ENCODE peak calls at places on chromosomes 7 and 10, in eight cellular contexts. A is gastrocnemius medialis, V is lower lobe of right lung, H is fibroblast of mammary gland, Z is GM13977, Y is heart left ventricle, Q is WTC11, S is GM12865. T is an unnamed sample.

GRCh38 chr10:30435068-30435422 is 1.1 kb downstream of the MAP3K8 start:
- DNase-seq in Z (no peak), Y (peak), V (no peak), A (no peak), H (peak), S (peak), Q (no peak), T (no peak)

GRCh38 chr7:75842836-75843446 is 29.3 kb upstream of the CCL24 start:
- DNase-seq in Z (peak), A (peak), S (peak), V (no peak), H (peak), Q (no peak), Y (peak), T (no peak)

GRCh38 chr7:42091461-42092229 is 145.4 kb downstream of the GLI3 start:
- DNase-seq in S (no peak), Q (peak), H (no peak), Y (no peak), V (no peak), Z (no peak), A (no peak), T (no peak)

GRCh38 chr7:154913645-154914579 is 89.0 kb downstream of the PAXIP1 start:
- DNase-seq in A (peak), Q (peak), H (peak), Z (peak), Y (peak), S (peak), V (peak), T (peak)

GRCh38 chr7:128827971-128828711 is 2.1 kb upstream of the FLNC start:
- DNase-seq in A (peak), V (no peak), Q (no peak), Y (peak), Z (no peak), S (no peak), H (peak), T (no peak)

GRCh38 chr10:131890276-131891195 is 10.3 kb upstream of the PPP2R2D start:
- DNase-seq in V (no peak), Z (no peak), Y (no peak), Q (no peak), A (no peak), S (no peak), H (no peak), T (no peak)

GRCh38 chr7:151000886-151001495 is 10.2 kb downstream of the NOS3 start:
- DNase-seq in Y (no peak), Q (no peak), Z (no peak), A (no peak), V (no peak), H (no peak), S (no peak), T (no peak)

GRCh38 chr10:112223725-112224124 is 40.2 kb upstream of the GPAM start:
- DNase-seq in H (peak), S (no peak), Y (no peak), Z (no peak), V (no peak), Q (no peak), A (no peak), T (no peak)

GRCh38 chr7:100874577-100875355 is at the start of gene SRRT:
- DNase-seq in Z (peak), A (peak), Q (peak), Y (peak), H (peak), V (peak), S (peak), T (peak)
- TF ChIP-seq CTCF in Z (no peak), A (peak), Q (no peak), Y (peak), H (peak), V (peak), S (peak), T (peak)

DNA sequence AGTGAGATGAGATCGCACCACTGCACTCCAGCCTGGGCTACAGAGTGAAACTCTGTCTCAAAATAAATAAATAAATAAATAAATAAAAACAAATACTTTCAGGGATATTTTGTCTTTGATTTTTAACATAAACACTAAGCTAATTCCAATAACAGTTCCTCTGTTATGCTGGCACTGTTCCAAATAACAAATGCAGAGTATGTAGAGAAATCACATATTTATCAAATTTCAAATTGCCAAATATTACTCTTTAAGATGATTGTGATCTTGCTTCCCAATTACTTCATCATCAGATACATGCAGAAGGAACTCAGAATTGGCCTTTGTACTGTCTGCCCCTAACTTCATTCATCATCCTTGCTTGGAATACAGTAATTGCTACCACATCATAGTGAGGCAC is 19.7 kb downstream of the FAM24A start:
- DNase-seq in V (no peak), Q (no peak), S (no peak), Z (no peak), A (no peak), H (no peak), Y (no peak), T (no peak)
- TF ChIP-seq CTCF in V (no peak), Q (no peak), S (no peak), Z (no peak), A (no peak), H (no peak), Y (no peak), T (no peak)

GRCh38 chr7:19491821-19492452 is 216.9 kb downstream of the POLR1F start:
- DNase-seq in H (peak), V (no peak), Q (no peak), A (no peak), Z (peak), S (peak), Y (no peak), T (no peak)
- TF ChIP-seq CTCF in H (peak), V (peak), Q (no peak), A (no peak), Z (peak), S (peak), Y (peak), T (peak)

GRCh38 chr7:96004598-96004997 is 232.2 kb downstream of the DYNC1I1 start:
- DNase-seq in V (no peak), H (peak), Z (no peak), Q (no peak), S (no peak), Y (no peak), A (no peak), T (no peak)
- TF ChIP-seq CTCF in V (no peak), H (peak), Z (no peak), Q (no peak), S (no peak), Y (no peak), A (no peak), T (no peak)

GRCh38 chr7:89775459-89775858 is 378.8 kb upstream of the STEAP1 start:
- DNase-seq in V (no peak), Z (no peak), S (no peak), H (no peak), Y (no peak), A (no peak), Q (no peak), T (no peak)

GRCh38 chr7:89773594-89773993 is 380.7 kb upstream of the STEAP1 start:
- DNase-seq in A (no peak), Q (no peak), Y (no peak), H (no peak), S (no peak), Z (no peak), V (no peak), T (no peak)

GRCh38 chr7:89770156-89770555 is 384.1 kb upstream of the STEAP1 start:
- DNase-seq in V (no peak), A (no peak), Y (no peak), Q (no peak), H (no peak), S (no peak), Z (no peak), T (no peak)

GRCh38 chr7:89772276-89772675 is 382.0 kb upstream of the STEAP1 start:
- DNase-seq in Q (no peak), Y (no peak), H (no peak), A (no peak), S (no peak), V (no peak), Z (no peak), T (no peak)

DNA sequence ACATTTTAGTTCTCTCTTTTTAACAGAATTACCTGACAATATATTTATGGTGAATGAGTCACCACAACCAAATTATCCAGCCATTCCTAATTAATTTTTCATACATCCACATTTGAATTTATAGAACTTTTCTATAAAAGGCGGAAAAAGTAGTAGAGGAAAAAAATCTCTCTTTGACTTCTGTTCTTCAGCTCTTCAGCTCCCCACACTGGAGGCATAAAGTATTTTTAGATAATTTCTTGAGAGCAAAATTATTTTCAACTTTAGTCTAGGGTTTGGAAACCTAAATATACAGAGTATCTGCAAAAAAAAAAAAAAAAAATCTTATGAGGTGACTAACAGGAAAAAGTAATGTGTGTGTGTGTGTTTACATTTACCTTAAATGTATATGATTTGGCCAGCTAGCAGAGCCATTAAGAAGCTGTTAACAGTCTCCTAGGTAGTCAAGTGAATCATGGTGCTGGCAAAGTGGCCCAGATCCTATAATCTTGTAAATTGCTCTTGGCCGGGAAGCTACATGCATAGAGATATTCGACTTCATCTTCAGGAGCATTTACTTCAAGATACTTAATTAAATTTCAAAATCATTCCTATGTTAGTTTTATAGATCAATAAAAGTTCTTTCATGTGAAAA is 383.1 kb upstream of the STEAP1 start:
- DNase-seq in Z (no peak), H (no peak), A (no peak), Q (no peak), V (no peak), Y (no peak), S (no peak), T (no peak)
- TF ChIP-seq CTCF in Z (no peak), H (peak), A (no peak), Q (no peak), V (no peak), Y (no peak), S (no peak), T (no peak)

DNA sequence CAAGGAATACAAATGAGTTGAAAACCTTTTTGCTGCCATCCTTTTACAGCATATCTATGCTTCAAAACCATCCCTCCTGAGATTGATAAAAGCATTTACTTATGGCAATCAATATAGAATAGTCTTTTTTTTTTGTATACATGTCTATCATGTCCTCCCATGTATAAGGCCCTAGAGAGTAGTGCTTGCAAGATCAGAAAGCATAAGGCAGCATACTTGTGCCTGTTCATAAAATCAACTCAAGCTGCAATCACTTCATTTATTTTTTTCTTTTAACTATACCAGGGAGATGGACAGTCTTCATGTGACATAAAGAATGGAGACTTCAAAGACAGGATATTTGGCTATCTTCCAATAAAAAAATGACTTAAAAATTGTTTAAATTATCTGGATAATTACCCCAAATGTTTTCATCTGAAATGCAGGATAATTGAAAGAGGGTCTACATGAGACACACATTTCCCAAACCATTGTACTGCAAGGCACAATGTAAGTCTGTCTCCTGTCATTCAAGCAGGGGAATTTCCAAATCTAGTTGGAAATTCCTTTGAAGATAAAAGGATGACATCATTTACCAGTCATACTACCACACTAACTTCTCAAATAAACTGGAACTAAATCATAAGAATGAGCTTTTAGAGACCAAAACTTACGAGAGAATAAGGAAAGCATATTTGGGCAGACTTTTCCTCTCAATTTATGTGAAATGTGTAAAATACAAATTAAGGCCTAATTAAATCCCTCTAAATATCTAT is 22.5 kb downstream of the LRRN3 start:
- DNase-seq in Q (no peak), V (no peak), Y (no peak), A (no peak), Z (no peak), H (peak), S (peak), T (no peak)
- TF ChIP-seq CTCF in Q (no peak), V (no peak), Y (no peak), A (no peak), Z (no peak), H (no peak), S (no peak), T (no peak)

DNA sequence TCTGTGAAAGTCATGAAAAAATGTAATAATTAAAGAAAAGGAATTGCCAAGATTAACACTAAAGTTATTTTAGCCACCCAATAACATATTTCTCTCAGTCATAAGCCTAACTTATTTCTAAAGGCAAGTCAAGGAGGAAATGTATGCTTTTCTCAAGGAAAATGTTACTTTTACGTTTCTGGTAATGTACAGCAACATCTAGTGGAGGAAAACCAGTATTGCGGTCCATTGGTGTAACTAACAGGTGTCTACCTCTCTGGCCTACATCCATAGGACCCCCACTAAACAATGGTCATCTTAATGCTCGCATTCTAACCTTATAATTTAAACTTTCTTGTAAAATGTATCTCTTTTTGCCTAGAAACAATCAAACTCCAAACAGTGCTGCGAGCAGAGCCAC is 437.5 kb downstream of the KIF20B start:
- DNase-seq in A (no peak), V (no peak), Y (no peak), H (peak), Z (no peak), S (peak), Q (no peak), T (no peak)
- TF ChIP-seq CTCF in A (no peak), V (peak), Y (no peak), H (peak), Z (peak), S (peak), Q (peak), T (peak)